ENCODE peak calls at places on chromosomes 16 and 17, in four cellular contexts. S is small intestine, C is fibroblast of lung, B is T-helper 9 cell. R is an unnamed sample.

GRCh38 chr17:62827722-62828498 is 19.8 kb upstream of the MARCHF10 start:
- DNase-seq in C (peak), B (no peak), S (no peak), R (no peak)

GRCh38 chr16:69073181-69073669 is 32.2 kb upstream of the HAS3 start:
- DNase-seq in S (peak), B (no peak), C (peak), R (peak)

GRCh38 chr17:57488856-57489255 is 232.5 kb downstream of the MSI2 start:
- DNase-seq in C (no peak), S (no peak), B (no peak), R (no peak)

GRCh38 chr17:79695293-79696158 is 35.2 kb upstream of the ENPP7 start:
- DNase-seq in S (no peak), C (peak), B (no peak), R (peak)

GRCh38 chr16:4837733-4838501 is 9.2 kb downstream of the GLYR1 start:
- DNase-seq in B (no peak), S (no peak), C (no peak), R (no peak)

GRCh38 chr16:5506021-5506420 is 408.4 kb upstream of the EEF2KMT start:
- DNase-seq in S (no peak), C (no peak), B (no peak), R (no peak)

GRCh38 chr17:4365628-4366311 is 705 bp downstream of the UBE2G1 start:
- DNase-seq in C (no peak), B (peak), S (peak), R (peak)

GRCh38 chr16:50653056-50653455 is 28.1 kb downstream of the SNX20 start:
- DNase-seq in C (no peak), B (no peak), S (no peak), R (no peak)

GRCh38 chr17:81509048-81509686 is 3.4 kb downstream of the ACTG1 start:
- DNase-seq in C (peak), S (peak), B (no peak), R (no peak)

GRCh38 chr17:40431231-40431602 is 12.0 kb upstream of the IGFBP4 start:
- DNase-seq in S (no peak), C (no peak), B (no peak), R (no peak)

GRCh38 chr16:58284488-58284887 is 10.3 kb downstream of the PRSS54 start:
- DNase-seq in C (no peak), S (no peak), B (no peak), R (no peak)

GRCh38 chr16:73399486-73399885 is 351.6 kb upstream of the ZFHX3 start:
- DNase-seq in B (no peak), S (no peak), C (no peak), R (no peak)

GRCh38 chr17:70313450-70313849 is 144.1 kb downstream of the KCNJ2 start:
- DNase-seq in B (no peak), S (no peak), C (peak), R (no peak)

GRCh38 chr17:5035356-5035755 is at the start of gene SLC52A1:
- DNase-seq in S (peak), B (no peak), C (no peak), R (no peak)

GRCh38 chr16:51757921-51758479 is 606.9 kb upstream of the SALL1 start:
- DNase-seq in C (no peak), B (no peak), S (no peak), R (no peak)

GRCh38 chr16:11586856-11587642 is at the start of gene LITAF:
- DNase-seq in B (peak), C (peak), S (peak), R (peak)

GRCh38 chr17:61057257-61057656 is 342.4 kb upstream of the TBX2 start:
- DNase-seq in S (no peak), B (no peak), C (no peak), R (no peak)

GRCh38 chr16:85083051-85083639 is 29.1 kb downstream of the CIBAR2 start:
- DNase-seq in C (no peak), S (no peak), B (no peak), R (no peak)

GRCh38 chr17:62627219-62627903 is at the start of gene MRC2:
- DNase-seq in C (peak), S (no peak), B (no peak), R (peak)

GRCh38 chr17:13874817-13875216 is 194.5 kb upstream of the COX10 start:
- DNase-seq in B (no peak), S (no peak), C (no peak), R (no peak)

GRCh38 chr17:77366206-77366557 is 225.4 kb downstream of the SEC14L1 start:
- DNase-seq in B (no peak), C (no peak), S (no peak), R (no peak)

GRCh38 chr17:70604854-70605253 is 435.5 kb downstream of the KCNJ2 start:
- DNase-seq in B (no peak), S (no peak), C (no peak), R (no peak)

GRCh38 chr17:19660219-19660870 is 11.8 kb downstream of the ALDH3A2 start:
- DNase-seq in S (no peak), B (no peak), C (no peak), R (no peak)

R was measured in MG63.